ENCODE peak calls at places on chromosomes 5 and 9, in five cellular contexts. One of them, this sample, is unnamed.

GRCh38 chr9:92482336-92482735 is at the start of gene ASPN:
- DNase-seq in DMS153: no peak
- DNase-seq in iris pigment epithelial cell: peak
- DNase-seq in H9: no peak
- DNase-seq in caudate nucleus: no peak
- DNase-seq in this sample: no peak

GRCh38 chr9:98714833-98715232 is 6.1 kb upstream of the GABBR2 start:
- DNase-seq in DMS153: no peak
- DNase-seq in iris pigment epithelial cell: no peak
- DNase-seq in H9: no peak
- DNase-seq in caudate nucleus: no peak
- DNase-seq in this sample: no peak

GRCh38 chr5:123485275-123485674 is 26.7 kb upstream of the CSNK1G3 start:
- DNase-seq in DMS153: no peak
- DNase-seq in iris pigment epithelial cell: no peak
- DNase-seq in H9: no peak
- DNase-seq in caudate nucleus: no peak
- DNase-seq in this sample: no peak

GRCh38 chr5:110916373-110917049 is 155.0 kb upstream of the TSLP start:
- DNase-seq in DMS153: no peak
- DNase-seq in iris pigment epithelial cell: peak
- DNase-seq in H9: no peak
- DNase-seq in caudate nucleus: no peak
- DNase-seq in this sample: no peak

GRCh38 chr9:18014556-18014955 is 435.7 kb downstream of the SH3GL2 start:
- DNase-seq in DMS153: no peak
- DNase-seq in iris pigment epithelial cell: no peak
- DNase-seq in H9: no peak
- DNase-seq in caudate nucleus: peak
- DNase-seq in this sample: no peak

GRCh38 chr5:140244525-140245025 is 58.3 kb downstream of the PFDN1 start:
- DNase-seq in DMS153: peak
- DNase-seq in iris pigment epithelial cell: peak
- DNase-seq in H9: peak
- DNase-seq in caudate nucleus: peak
- DNase-seq in this sample: peak

GRCh38 chr5:79133657-79134451 is 22.2 kb downstream of the BHMT start:
- DNase-seq in DMS153: peak
- DNase-seq in iris pigment epithelial cell: peak
- DNase-seq in H9: peak
- DNase-seq in caudate nucleus: peak
- DNase-seq in this sample: peak

GRCh38 chr5:27472000-27472763 is 433.8 kb upstream of the CDH9 start:
- DNase-seq in DMS153: peak
- DNase-seq in iris pigment epithelial cell: peak
- DNase-seq in H9: peak
- DNase-seq in caudate nucleus: no peak
- DNase-seq in this sample: no peak

GRCh38 chr9:131627326-131627845 is 82.1 kb downstream of the PRRT1B start:
- DNase-seq in DMS153: no peak
- DNase-seq in iris pigment epithelial cell: peak
- DNase-seq in H9: no peak
- DNase-seq in caudate nucleus: no peak
- DNase-seq in this sample: no peak

GRCh38 chr5:90483206-90483605 is 8.5 kb downstream of the POLR3G start:
- DNase-seq in DMS153: no peak
- DNase-seq in iris pigment epithelial cell: peak
- DNase-seq in H9: no peak
- DNase-seq in caudate nucleus: no peak
- DNase-seq in this sample: no peak

GRCh38 chr9:125839322-125839721 is 92.1 kb downstream of the PBX3 start:
- DNase-seq in DMS153: no peak
- DNase-seq in iris pigment epithelial cell: no peak
- DNase-seq in H9: no peak
- DNase-seq in caudate nucleus: no peak
- DNase-seq in this sample: no peak

GRCh38 chr9:120711841-120712538 is 2.3 kb downstream of the MEGF9 start:
- DNase-seq in DMS153: no peak
- DNase-seq in iris pigment epithelial cell: no peak
- DNase-seq in H9: no peak
- DNase-seq in caudate nucleus: no peak
- DNase-seq in this sample: no peak